ENCODE peak calls at places on chromosomes 12 and 14, in seven cellular contexts. Q is K562, P is stomach, V is GM12892, Y is heart left ventricle, K is erythroblast, F is tibial nerve. E is an unnamed sample.

GRCh38 chr12:125110641-125111360 is 45.6 kb downstream of the AACS start:
- DNase-seq in Q (no peak), P (no peak), V (no peak), Y (no peak), K (peak; percentile 81), F (no peak), E (no peak)

GRCh38 chr12:25269701-25270100 is 19.0 kb upstream of the KRAS start:
- DNase-seq in Q (no peak), P (no peak), V (no peak), Y (no peak), K (no peak), F (no peak), E (no peak)

GRCh38 chr12:42865282-42865681 is 275.7 kb upstream of the PRICKLE1 start:
- DNase-seq in Q (no peak), P (no peak), V (no peak), Y (no peak), K (no peak), F (no peak), E (no peak)

GRCh38 chr12:76872415-76872814 is 6.4 kb downstream of the CSRP2 start:
- DNase-seq in Q (no peak), P (no peak), V (no peak), Y (no peak), K (no peak), F (no peak), E (no peak)

GRCh38 chr14:92589213-92589852 is 75.8 kb downstream of the RIN3 start:
- DNase-seq in Q (no peak), P (no peak), V (no peak), Y (no peak), K (peak; percentile 7), F (no peak), E (no peak)

GRCh38 chr12:132146772-132147422 is 2.6 kb downstream of the NOC4L start:
- DNase-seq in Q (no peak), P (no peak), V (no peak), Y (no peak), K (no peak), F (peak; percentile 5), E (peak; percentile 42)

GRCh38 chr14:35814371-35815005 is 5.4 kb upstream of the RALGAPA1 start:
- DNase-seq in Q (peak; percentile 29), P (peak; percentile 67), V (no peak), Y (peak; percentile 48), K (peak; percentile 83), F (no peak), E (no peak)

GRCh38 chr12:94186461-94187237 is 38.3 kb downstream of the PLXNC1 start:
- DNase-seq in Q (no peak), P (no peak), V (no peak), Y (peak; percentile 44), K (no peak), F (peak; percentile 56), E (no peak)

GRCh38 chr12:108232565-108232964 is 103.5 kb downstream of the WSCD2 start:
- DNase-seq in Q (peak; percentile 13), P (no peak), V (no peak), Y (no peak), K (no peak), F (no peak), E (no peak)

GRCh38 chr12:64780220-64780530 is 21.0 kb upstream of the GNS start:
- DNase-seq in Q (no peak), P (no peak), V (no peak), Y (no peak), K (no peak), F (no peak), E (no peak)

GRCh38 chr12:107435072-107435471 is 250.5 kb upstream of the PWP1 start:
- DNase-seq in Q (no peak), P (no peak), V (no peak), Y (no peak), K (no peak), F (no peak), E (no peak)

GRCh38 chr12:47841910-47842309 is 22.2 kb upstream of the HDAC7 start:
- DNase-seq in Q (no peak), P (no peak), V (no peak), Y (no peak), K (no peak), F (no peak), E (no peak)

GRCh38 chr14:93114068-93114710 is 1.5 kb downstream of the ITPK1 start:
- DNase-seq in Q (no peak), P (no peak), V (no peak), Y (no peak), K (peak; percentile 46), F (no peak), E (no peak)

GRCh38 chr14:105467249-105467941 is 7.2 kb upstream of the CRIP2 start:
- DNase-seq in Q (no peak), P (no peak), V (no peak), Y (peak; percentile 37), K (no peak), F (no peak), E (no peak)

GRCh38 chr14:100838493-100839440 is 12.8 kb downstream of the MEG3 start:
- DNase-seq in Q (no peak), P (no peak), V (no peak), Y (no peak), K (no peak), F (no peak), E (no peak)

GRCh38 chr14:104442611-104443390 is 136.8 kb upstream of the C14orf180 start:
- DNase-seq in Q (no peak), P (no peak), V (no peak), Y (no peak), K (no peak), F (no peak), E (peak; percentile 43)

GRCh38 chr12:116039081-116039480 is 238.4 kb downstream of the MED13L start:
- DNase-seq in Q (no peak), P (no peak), V (no peak), Y (no peak), K (no peak), F (no peak), E (no peak)

GRCh38 chr14:104135904-104136471 is 2.4 kb upstream of the KIF26A start:
- DNase-seq in Q (no peak), P (no peak), V (no peak), Y (peak; percentile 26), K (no peak), F (no peak), E (peak; percentile 58)

GRCh38 chr12:52052471-52053186 is 1.4 kb downstream of the NR4A1 start:
- DNase-seq in Q (peak; percentile 40), P (peak; percentile 77), V (no peak), Y (no peak), K (no peak), F (no peak), E (no peak)

GRCh38 chr12:75784591-75784990 is 247.0 kb downstream of the PHLDA1 start:
- DNase-seq in Q (no peak), P (peak; percentile 96), V (no peak), Y (peak; percentile 47), K (peak; percentile 48), F (no peak), E (peak; percentile 80)

GRCh38 chr12:113524495-113524894 is 52.8 kb upstream of the LHX5 start:
- DNase-seq in Q (peak; percentile 27), P (no peak), V (no peak), Y (no peak), K (no peak), F (no peak), E (no peak)

GRCh38 chr12:124510301-124510970 is 57.0 kb downstream of the NCOR2 start:
- DNase-seq in Q (no peak), P (peak; percentile 34), V (no peak), Y (no peak), K (peak; percentile 11), F (no peak), E (no peak)

GRCh38 chr12:58917699-58918334 is 2.5 kb downstream of the LRIG3 start:
- DNase-seq in Q (no peak), P (no peak), V (no peak), Y (no peak), K (no peak), F (no peak), E (no peak)

GRCh38 chr14:61603736-61604135 is 91.6 kb upstream of the HIF1A start:
- DNase-seq in Q (no peak), P (no peak), V (no peak), Y (no peak), K (no peak), F (no peak), E (no peak)

GRCh38 chr14:73785834-73786631 is 65.6 kb upstream of the PTGR2 start:
- DNase-seq in Q (peak; percentile 52), P (peak; percentile 79), V (no peak), Y (peak; percentile 81), K (peak; percentile 93), F (peak; percentile 68), E (peak; percentile 89)
- TF ChIP-seq POLR2A in Q (peak; percentile 63), P (no peak), V (no peak), Y (no peak), K (peak; percentile 65), F (peak; percentile 56), E (peak; percentile 94)

DNA sequence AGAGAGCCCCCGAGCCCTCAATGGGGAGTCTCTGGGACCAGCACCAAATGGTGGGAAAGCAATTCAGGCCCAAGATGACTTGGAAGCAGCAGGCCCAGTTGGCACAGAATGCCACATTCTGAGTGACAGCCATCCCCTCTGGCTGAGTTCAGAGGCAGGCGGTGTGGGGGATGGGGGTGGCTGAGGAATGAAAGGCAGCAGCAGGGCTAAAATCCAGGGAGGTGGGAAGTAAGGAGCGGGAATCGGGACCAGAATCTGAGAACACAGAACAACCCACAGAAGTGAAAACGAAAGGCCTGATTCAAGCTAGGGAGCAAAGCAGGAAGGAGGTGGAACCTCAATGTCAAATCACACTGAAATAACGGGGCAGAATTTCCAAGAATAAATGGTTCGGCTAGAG is 171.2 kb downstream of the CALM1 start:
- DNase-seq in Q (no peak), P (no peak), V (no peak), Y (no peak), K (no peak), F (no peak), E (no peak)
- TF ChIP-seq POLR2A in Q (no peak), P (no peak), V (no peak), Y (no peak), K (no peak), F (no peak), E (no peak)

GRCh38 chr12:127145543-127145928 is 1121.4 kb upstream of the TMEM132C start:
- DNase-seq in Q (no peak), P (no peak), V (no peak), Y (no peak), K (no peak), F (no peak), E (no peak)

GRCh38 chr12:127147724-127148123 is 1119.2 kb upstream of the TMEM132C start:
- DNase-seq in Q (no peak), P (no peak), V (no peak), Y (no peak), K (no peak), F (no peak), E (no peak)

GRCh38 chr12:127144770-127145169 is 1122.2 kb upstream of the TMEM132C start:
- DNase-seq in Q (no peak), P (no peak), V (no peak), Y (no peak), K (no peak), F (no peak), E (no peak)

GRCh38 chr12:127146991-127147718 is 1119.8 kb upstream of the TMEM132C start:
- DNase-seq in Q (no peak), P (no peak), V (no peak), Y (no peak), K (no peak), F (no peak), E (no peak)

GRCh38 chr12:127145929-127146789 is 1120.8 kb upstream of the TMEM132C start:
- DNase-seq in Q (peak; percentile 96), P (peak; percentile 69), V (no peak), Y (peak; percentile 83), K (peak; percentile 2), F (peak; percentile 26), E (peak; percentile 57)
- TF ChIP-seq POLR2A in Q (peak; percentile 90), P (no peak), V (no peak), Y (no peak), K (no peak), F (peak; percentile 38), E (peak; percentile 23)

GRCh38 chr14:89651805-89652204 is 234.8 kb upstream of the FOXN3 start:
- DNase-seq in Q (no peak), P (no peak), V (no peak), Y (no peak), K (no peak), F (no peak), E (no peak)
- TF ChIP-seq POLR2A in Q (no peak), P (no peak), V (no peak), Y (no peak), K (no peak), F (no peak), E (no peak)

E was measured in right lobe of liver.